ENCODE peak calls at places on chromosomes 11 and 22, in ten cellular contexts. F is nephron progenitor cell, A is endothelial cell, B is GM13976, E is cardiac fibroblast, O is HCT116, D is GM10248, K is AG09319, C is cardiac muscle cell, I is fibroblast of the aortic adventitia. X is an unnamed sample.

GRCh38 chr11:60756307-60757032 is at the start of gene MS4A15:
- DNase-seq in O (peak), F (no peak), B (peak), D (peak), K (no peak), C (peak), A (peak), E (no peak), I (peak), X (no peak)

GRCh38 chr11:125514336-125515101 is 18.5 kb upstream of the FEZ1 start:
- DNase-seq in C (no peak), B (peak), F (no peak), A (no peak), E (peak), O (no peak), D (peak), I (peak), K (no peak), X (peak)

GRCh38 chr11:22792497-22792896 is 37.1 kb downstream of the SVIP start:
- DNase-seq in K (no peak), I (peak), O (peak), F (no peak), C (no peak), B (no peak), A (no peak), E (peak), D (no peak), X (peak)

GRCh38 chr11:13261600-13262061 is 16.0 kb upstream of the BMAL1 start:
- DNase-seq in K (peak), E (peak), A (no peak), I (peak), D (no peak), B (no peak), C (no peak), F (no peak), O (peak), X (no peak)

GRCh38 chr11:110130642-110131238 is 37.5 kb downstream of the ZC3H12C start:
- DNase-seq in I (no peak), D (no peak), O (no peak), E (peak), B (no peak), A (no peak), C (peak), K (no peak), F (no peak), X (no peak)

GRCh38 chr22:50460942-50461341 is 13.9 kb downstream of the SBF1 start:
- DNase-seq in B (no peak), I (no peak), O (no peak), C (no peak), E (no peak), D (no peak), A (no peak), F (no peak), K (no peak), X (no peak)

GRCh38 chr11:100719809-100720221 is 32.7 kb downstream of the ARHGAP42 start:
- DNase-seq in O (peak), B (no peak), F (no peak), C (no peak), D (no peak), E (peak), I (peak), A (peak), K (peak), X (no peak)

GRCh38 chr11:74696932-74697687 is 34.1 kb downstream of the CHRDL2 start:
- DNase-seq in F (peak), K (peak), O (no peak), C (peak), I (peak), B (no peak), D (no peak), E (peak), A (peak), X (no peak)

GRCh38 chr11:29063630-29064361 is 953.0 kb downstream of the KCNA4 start:
- DNase-seq in C (no peak), O (no peak), K (no peak), F (no peak), E (no peak), I (peak), A (no peak), B (no peak), D (no peak), X (no peak)

GRCh38 chr11:119729581-119730346 is 764 bp upstream of the NECTIN1 start:
- DNase-seq in D (peak), K (peak), A (no peak), B (no peak), C (no peak), E (peak), I (peak), O (peak), F (no peak), X (peak)

GRCh38 chr11:122637538-122637937 is 18.0 kb upstream of the UBASH3B start:
- DNase-seq in A (no peak), B (no peak), F (no peak), O (no peak), D (no peak), E (no peak), C (no peak), K (no peak), I (no peak), X (peak)

GRCh38 chr11:35791088-35791958 is 128.7 kb downstream of the TRIM44 start:
- DNase-seq in A (no peak), O (no peak), C (peak), D (no peak), E (peak), F (no peak), I (no peak), B (no peak), K (no peak), X (no peak)

GRCh38 chr11:99693941-99694492 is 673.3 kb downstream of the CNTN5 start:
- DNase-seq in E (peak), C (no peak), O (no peak), F (no peak), B (no peak), K (no peak), A (no peak), I (peak), D (no peak), X (no peak)

GRCh38 chr11:67640758-67641113 is 1.2 kb upstream of the TBX10 start:
- DNase-seq in B (no peak), E (no peak), K (no peak), A (no peak), D (no peak), O (no peak), F (no peak), C (no peak), I (no peak), X (no peak)

GRCh38 chr22:37599161-37599560 is 9.5 kb upstream of the GGA1 start:
- DNase-seq in F (no peak), C (no peak), B (no peak), O (no peak), E (no peak), D (no peak), I (no peak), A (no peak), K (no peak), X (no peak)

GRCh38 chr22:31826443-31826842 is 72.6 kb downstream of the DEPDC5 start:
- DNase-seq in F (no peak), O (no peak), D (no peak), E (no peak), B (no peak), C (no peak), K (no peak), A (no peak), I (no peak), X (no peak)

GRCh38 chr11:79062814-79063762 is 377.7 kb downstream of the TENM4 start:
- DNase-seq in E (peak), O (peak), C (peak), B (no peak), A (peak), F (peak), K (no peak), D (no peak), I (peak), X (no peak)

GRCh38 chr11:99351620-99352019 is 330.9 kb downstream of the CNTN5 start:
- DNase-seq in A (no peak), D (no peak), F (no peak), E (peak), O (no peak), C (no peak), K (no peak), I (no peak), B (no peak), X (no peak)

GRCh38 chr11:71946144-71946571 is 17.3 kb downstream of the RNF121 start:
- DNase-seq in C (no peak), F (no peak), D (no peak), I (peak), K (no peak), A (no peak), O (no peak), E (peak), B (no peak), X (no peak)

GRCh38 chr22:39254789-39255298 is 10.1 kb upstream of the PDGFB start:
- DNase-seq in O (no peak), C (no peak), I (peak), D (peak), K (no peak), E (no peak), B (peak), A (no peak), F (no peak), X (peak)

GRCh38 chr11:119169272-119169719 is 771 bp downstream of the NLRX1 start:
- DNase-seq in C (peak), B (peak), E (peak), F (peak), O (peak), K (no peak), A (peak), I (peak), D (peak), X (peak)

GRCh38 chr22:20244250-20244648 is 23.9 kb downstream of the RTN4R start:
- DNase-seq in D (no peak), O (no peak), F (no peak), K (no peak), B (no peak), E (no peak), C (no peak), A (no peak), I (no peak), X (no peak)

GRCh38 chr22:43823353-43823908 is 11.3 kb upstream of the EFCAB6 start:
- DNase-seq in C (no peak), D (no peak), E (no peak), O (no peak), A (no peak), K (no peak), F (no peak), B (peak), I (no peak), X (no peak)

GRCh38 chr22:44057411-44057987 is 33.4 kb downstream of the PARVB start:
- DNase-seq in I (peak), E (peak), C (no peak), O (no peak), B (no peak), D (no peak), F (no peak), A (no peak), K (no peak), X (no peak)

GRCh38 chr22:37244922-37245722 is 1.1 kb upstream of the RAC2 start:
- DNase-seq in F (no peak), O (no peak), B (peak), C (no peak), I (no peak), K (no peak), D (peak), A (no peak), E (no peak), X (peak)

GRCh38 chr11:8100151-8100550 is 19.1 kb downstream of the TUB start:
- DNase-seq in I (no peak), K (no peak), E (no peak), F (no peak), A (no peak), C (no peak), D (no peak), O (no peak), B (no peak), X (no peak)

DNA sequence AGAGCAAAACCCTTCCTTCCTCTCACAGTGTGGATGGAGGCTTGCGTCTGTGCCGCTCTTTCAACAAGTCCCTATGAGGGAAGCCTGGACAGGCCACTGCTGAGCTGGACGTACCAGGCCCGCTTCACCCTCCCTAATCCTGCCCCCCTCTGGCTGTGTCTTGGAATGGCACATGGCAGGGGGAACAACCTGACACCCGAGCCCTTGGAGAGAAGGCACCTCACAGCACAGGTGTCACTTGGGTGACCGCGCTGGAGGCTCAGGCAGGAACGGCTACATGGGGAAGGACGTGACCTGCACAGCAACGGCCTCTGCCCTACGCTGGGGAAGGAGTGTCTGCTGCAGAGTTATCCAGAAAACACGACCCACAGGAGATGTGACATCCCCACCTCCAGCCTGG is 11.0 kb downstream of the CARS1 start:
- DNase-seq in K (no peak), O (no peak), I (no peak), A (peak), D (no peak), C (no peak), F (peak), E (no peak), B (no peak), X (no peak)
- TF ChIP-seq CTCF in K (peak), O (peak), I (peak), A (peak), D (no peak), C (peak), F (no peak), E (peak), B (no peak), X (no peak)

DNA sequence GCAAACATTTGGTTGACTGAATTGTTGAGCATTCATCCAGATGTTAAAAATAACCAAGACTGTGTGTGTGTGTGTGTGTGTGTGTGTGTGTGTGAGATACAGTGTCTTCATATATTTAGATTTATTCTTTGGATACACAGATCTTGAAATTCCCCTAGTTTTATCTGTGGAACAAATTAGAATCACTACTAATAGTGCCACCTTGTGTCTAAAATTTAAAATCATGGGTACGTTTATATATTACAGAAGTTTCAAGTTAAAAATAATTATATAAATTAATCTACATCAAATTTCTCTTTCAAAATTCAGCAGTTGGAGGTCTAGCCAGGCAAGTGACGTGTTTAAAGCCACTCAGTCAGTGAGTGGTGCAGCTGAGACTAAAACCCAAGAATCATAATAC is 1566.2 kb upstream of the TENM4 start:
- DNase-seq in B (no peak), K (no peak), E (peak), A (no peak), D (no peak), F (no peak), C (peak), I (peak), O (no peak), X (no peak)
- TF ChIP-seq CTCF in B (no peak), K (peak), E (no peak), A (no peak), D (peak), F (no peak), C (peak), I (peak), O (no peak), X (no peak)

DNA sequence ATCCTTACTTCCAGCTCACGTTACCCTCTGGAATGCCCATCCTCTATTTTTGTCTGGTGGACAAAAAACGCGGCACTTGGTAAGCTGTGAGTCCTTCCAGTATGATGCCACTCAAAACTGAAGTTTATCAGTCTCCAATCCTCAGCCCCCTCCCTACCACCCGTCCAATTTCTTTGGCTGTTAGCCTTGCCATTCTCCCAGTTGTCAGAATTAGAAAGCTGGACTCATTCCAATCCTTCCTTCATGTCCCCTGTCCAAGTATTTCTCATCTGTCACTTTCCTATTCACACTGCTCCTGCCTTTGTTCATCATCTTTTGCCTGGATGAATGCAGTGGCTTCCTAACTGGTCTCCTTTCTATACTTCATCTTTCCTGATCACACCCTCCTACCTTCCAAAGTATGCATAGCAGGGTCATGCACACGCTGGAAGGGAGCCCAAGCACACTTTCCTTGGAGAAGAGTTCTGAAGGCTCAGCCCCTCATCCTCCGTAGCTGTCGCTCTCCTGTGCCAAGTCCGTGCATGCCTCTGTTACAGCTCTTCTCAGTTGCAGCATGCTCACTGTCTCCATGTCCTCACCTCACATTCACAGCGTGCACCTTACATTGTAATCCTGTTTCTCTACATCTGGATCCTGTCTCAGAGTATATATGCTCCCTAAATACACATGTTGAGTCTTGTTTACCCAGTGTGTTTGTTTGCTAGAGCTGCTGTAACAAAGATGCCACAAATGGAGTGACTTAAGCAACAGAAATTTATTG is 19.4 kb downstream of the APLP2 start:
- DNase-seq in E (no peak), A (no peak), C (no peak), O (no peak), F (no peak), D (no peak), K (no peak), B (no peak), I (no peak), X (no peak)
- TF ChIP-seq CTCF in E (no peak), A (no peak), C (no peak), O (no peak), F (no peak), D (no peak), K (no peak), B (no peak), I (no peak), X (no peak)

GRCh38 chr11:93085097-93085496 is 112.7 kb downstream of the SLC36A4 start:
- DNase-seq in E (no peak), D (no peak), I (no peak), F (no peak), K (peak), A (no peak), O (no peak), B (no peak), C (no peak), X (no peak)

DNA sequence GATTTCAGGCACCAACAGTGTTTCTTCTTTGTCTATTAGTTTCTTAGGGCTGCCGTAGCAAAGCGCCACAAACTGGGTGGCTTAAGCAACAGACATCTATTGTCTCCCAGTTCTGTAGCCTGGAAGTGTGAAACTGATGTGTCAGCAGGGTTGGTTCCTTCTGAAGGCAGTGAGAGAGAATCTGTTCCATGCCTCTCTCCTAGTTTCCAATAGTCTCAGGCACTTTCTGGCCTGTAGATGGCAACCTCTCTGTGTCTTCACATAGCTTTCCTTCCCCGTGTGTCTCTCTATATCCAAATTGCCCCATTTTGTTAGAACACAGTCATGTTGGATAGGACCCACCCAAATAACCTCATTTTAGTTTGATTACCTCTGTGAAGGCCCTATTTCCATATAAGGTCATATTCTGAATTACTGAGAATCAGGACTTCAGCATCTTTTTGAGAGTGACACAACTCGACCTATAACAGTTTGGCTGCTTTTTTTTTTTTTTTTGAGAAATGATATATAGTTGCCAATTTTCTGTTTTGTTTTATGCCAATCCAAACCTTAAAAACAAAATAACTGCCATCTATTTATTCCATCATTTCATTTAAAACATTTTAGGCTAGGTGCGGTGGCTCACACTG is 108.2 kb downstream of the SLC36A4 start:
- DNase-seq in D (peak), O (peak), I (peak), A (peak), E (peak), K (peak), B (no peak), C (peak), F (no peak), X (no peak)
- TF ChIP-seq CTCF in D (peak), O (peak), I (peak), A (no peak), E (peak), K (peak), B (no peak), C (peak), F (peak), X (no peak)

DNA sequence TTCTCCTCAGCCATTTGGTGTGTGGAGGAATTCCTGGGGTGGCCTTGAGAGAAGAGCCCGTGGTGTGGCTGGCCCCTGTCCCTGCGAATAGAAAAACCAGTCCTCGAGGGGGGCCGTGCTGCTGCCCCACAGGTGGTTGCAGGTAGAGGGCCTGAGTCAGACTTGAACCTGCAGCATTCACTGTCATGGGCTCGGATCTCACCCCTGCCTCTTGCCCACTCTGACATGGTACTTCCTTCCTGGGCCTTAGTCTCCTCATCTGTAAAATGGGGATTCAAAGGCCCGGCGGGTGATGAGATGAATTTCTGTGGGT is 19.4 kb downstream of the TRMU start:
- DNase-seq in D (no peak), E (no peak), C (no peak), I (no peak), O (no peak), A (no peak), K (no peak), B (no peak), F (no peak), X (no peak)
- TF ChIP-seq CTCF in D (no peak), E (no peak), C (no peak), I (no peak), O (no peak), A (no peak), K (no peak), B (no peak), F (no peak), X (no peak)

X was measured in activated CD8-positive, alpha-beta T cell treated with anti-CD3 and anti-CD28 coated beads for 36 hours.